ENCODE peak calls at places on chromosome 19, in nine cellular contexts. V is Calu3, F is fibroblast of the aortic adventitia, E is H9, Q is HFFc6, A is GM13976, D is pancreas, C is neural progenitor cell, K is testis. X is an unnamed sample.

GRCh38 chr19:58577581-58578429 is 4.7 kb upstream of the MZF1 start:
- DNase-seq in V (no peak), F (no peak), E (no peak), Q (no peak), A (no peak), D (no peak), C (no peak), K (no peak), X (no peak)

GRCh38 chr19:34475026-34475974 is 6.3 kb upstream of the WTIP start:
- DNase-seq in V (no peak), F (peak; percentile 89), E (no peak), Q (peak; percentile 89), A (no peak), D (no peak), C (no peak), K (no peak), X (no peak)

GRCh38 chr19:10288662-10289166 is 1.0 kb upstream of the ICAM5 start:
- DNase-seq in V (peak; percentile 55), F (no peak), E (peak; percentile 84), Q (peak; percentile 63), A (peak; percentile 80), D (no peak), C (peak; percentile 76), K (no peak), X (peak; percentile 85)

GRCh38 chr19:4379383-4380253 is 20.7 kb downstream of the SH3GL1 start:
- DNase-seq in V (peak; percentile 66), F (no peak), E (no peak), Q (no peak), A (peak; percentile 66), D (peak; percentile 91), C (no peak), K (no peak), X (peak; percentile 55)

GRCh38 chr19:37355901-37356300 is 15.0 kb upstream of the ZNF527 start:
- DNase-seq in V (no peak), F (no peak), E (no peak), Q (no peak), A (no peak), D (no peak), C (no peak), K (no peak), X (no peak)

GRCh38 chr19:50147462-50148423 is 15.3 kb downstream of the IZUMO2 start:
- DNase-seq in V (peak; percentile 91), F (peak; percentile 55), E (peak; percentile 89), Q (peak; percentile 62), A (peak; percentile 64), D (peak; percentile 86), C (peak; percentile 93), K (peak; percentile 96), X (peak; percentile 62)

GRCh38 chr19:17075860-17076538 is 422 bp downstream of the MYO9B start:
- DNase-seq in V (peak; percentile 8), F (no peak), E (no peak), Q (no peak), A (no peak), D (no peak), C (peak; percentile 56), K (no peak), X (peak; percentile 48)

GRCh38 chr19:55676889-55677505 is 2.0 kb downstream of the EPN1 start:
- DNase-seq in V (no peak), F (no peak), E (no peak), Q (no peak), A (no peak), D (no peak), C (no peak), K (no peak), X (no peak)

GRCh38 chr19:6238643-6239281 is 41.0 kb downstream of the MLLT1 start:
- DNase-seq in V (no peak), F (peak; percentile 84), E (no peak), Q (no peak), A (no peak), D (peak; percentile 49), C (no peak), K (peak; percentile 41), X (no peak)

GRCh38 chr19:3608079-3608641 is 1.5 kb upstream of the TBXA2R start:
- DNase-seq in V (no peak), F (no peak), E (no peak), Q (no peak), A (no peak), D (no peak), C (no peak), K (no peak), X (no peak)

GRCh38 chr19:51727349-51727880 is 3.6 kb upstream of the HAS1 start:
- DNase-seq in V (no peak), F (peak; percentile 54), E (no peak), Q (peak; percentile 24), A (no peak), D (no peak), C (no peak), K (no peak), X (no peak)

GRCh38 chr19:17031741-17032140 is 5.1 kb upstream of the CPAMD8 start:
- DNase-seq in V (no peak), F (no peak), E (no peak), Q (no peak), A (no peak), D (no peak), C (no peak), K (no peak), X (no peak)

DNA sequence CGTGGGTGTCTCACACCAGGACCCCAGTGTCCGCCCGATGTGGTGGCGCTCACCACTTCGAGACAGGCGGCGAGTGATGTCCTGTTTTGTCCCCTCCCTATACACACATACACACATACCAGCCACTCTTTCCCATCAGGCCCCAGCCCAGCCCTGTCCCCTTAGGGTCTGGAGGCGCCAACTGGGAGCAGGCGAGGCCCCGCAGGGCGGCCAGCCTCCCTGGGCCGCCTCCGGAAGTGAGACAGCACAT is 38.1 kb upstream of the NANOS3 start:
- DNase-seq in V (no peak), F (no peak), E (peak; percentile 40), Q (no peak), A (no peak), D (no peak), C (no peak), K (no peak), X (no peak)
- TF ChIP-seq CTCF in V (no peak), F (no peak), E (no peak), Q (no peak), A (no peak), D (no peak), C (no peak), K (no peak), X (no peak)

GRCh38 chr19:43305642-43306041 is 36.3 kb upstream of the PSG9 start:
- DNase-seq in V (no peak), F (no peak), E (no peak), Q (no peak), A (no peak), D (no peak), C (no peak), K (no peak), X (no peak)
- TF ChIP-seq CTCF in V (no peak), F (peak; percentile 3), E (no peak), Q (peak; percentile 54), A (no peak), D (no peak), C (no peak), K (no peak), X (no peak)

GRCh38 chr19:46928951-46929350 is 68.2 kb downstream of the ARHGAP35 start:
- DNase-seq in V (no peak), F (peak; percentile 43), E (no peak), Q (peak; percentile 40), A (no peak), D (no peak), C (no peak), K (no peak), X (no peak)
- TF ChIP-seq CTCF in V (no peak), F (peak; percentile 31), E (peak; percentile 34), Q (peak; percentile 61), A (no peak), D (no peak), C (peak; percentile 18), K (no peak), X (no peak)

GRCh38 chr19:30596813-30597399 is 224.7 kb downstream of the ZNF536 start:
- DNase-seq in V (no peak), F (no peak), E (peak; percentile 46), Q (no peak), A (no peak), D (no peak), C (peak; percentile 68), K (no peak), X (no peak)
- TF ChIP-seq CTCF in V (no peak), F (no peak), E (no peak), Q (no peak), A (no peak), D (no peak), C (no peak), K (no peak), X (no peak)

DNA sequence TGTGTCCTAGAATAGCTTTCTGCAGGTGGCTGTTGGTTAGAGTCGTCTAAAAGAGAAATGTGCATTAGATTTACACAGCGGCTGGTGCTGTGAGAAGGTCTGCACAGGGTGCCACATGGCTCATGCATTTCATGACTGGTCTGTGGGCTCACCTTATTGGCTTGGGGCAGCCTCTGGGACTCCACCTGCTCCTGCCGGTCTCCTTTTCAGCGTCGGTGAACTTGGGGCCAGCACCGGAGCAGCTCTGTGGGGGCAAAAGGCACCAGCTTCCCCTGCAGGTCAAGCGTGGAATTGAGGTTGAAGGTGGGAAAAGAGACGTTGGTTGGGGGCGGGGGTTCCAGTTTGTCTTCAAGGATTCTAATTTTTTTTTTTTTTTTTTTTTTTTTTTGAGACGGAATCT is 3.1 kb upstream of the PNMA8C start:
- DNase-seq in V (no peak), F (no peak), E (peak; percentile 77), Q (no peak), A (no peak), D (no peak), C (no peak), K (no peak), X (no peak)
- TF ChIP-seq CTCF in V (no peak), F (no peak), E (peak; percentile 60), Q (peak; percentile 33), A (no peak), D (no peak), C (peak; percentile 31), K (no peak), X (no peak)

GRCh38 chr19:1812426-1813196 is 535 bp upstream of the ATP8B3 start:
- DNase-seq in V (peak; percentile 93), F (peak; percentile 84), E (peak; percentile 99), Q (peak; percentile 93), A (peak; percentile 95), D (peak; percentile 88), C (peak; percentile 96), K (peak; percentile 96), X (peak; percentile 96)
- TF ChIP-seq CTCF in V (no peak), F (peak; percentile 65), E (peak; percentile 83), Q (peak; percentile 76), A (peak; percentile 52), D (no peak), C (peak; percentile 77), K (peak; percentile 24), X (peak; percentile 41)

X was measured in GM20000.